ENCODE peak calls at places on chromosomes 16 and 17, in four cellular contexts. U, V, D and J are unnamed samples. For H3K36me3, the result is how much of the 10 kb centered on the place peaks cover.

GRCh38 chr16:75251280-75252048 is at the start of gene BCAR1:
- DNase-seq in U (peak), V (peak), D (peak), J (peak)

GRCh38 chr16:12426122-12426521 is 377.6 kb downstream of the CPPED1 start:
- DNase-seq in U (no peak), V (no peak), D (no peak), J (no peak)

GRCh38 chr16:14302399-14303181 is 231.5 kb downstream of the MRTFB start:
- DNase-seq in U (no peak), V (no peak), D (peak), J (no peak)

GRCh38 chr16:8552487-8553221 is 37.7 kb downstream of the TMEM114 start:
- DNase-seq in U (no peak), V (peak), D (no peak), J (no peak)

GRCh38 chr17:19647697-19648474 is 665 bp upstream of the ALDH3A2 start:
- DNase-seq in U (peak), V (peak), D (peak), J (peak)

GRCh38 chr16:69410285-69410990 is 14.0 kb upstream of the CYB5B start:
- DNase-seq in U (no peak), V (no peak), D (no peak), J (no peak)

GRCh38 chr16:80175011-80175410 is 365.8 kb upstream of the DYNLRB2 start:
- DNase-seq in U (no peak), V (no peak), D (no peak), J (no peak)

GRCh38 chr16:15970202-15970601 is 20.8 kb downstream of the ABCC1 start:
- DNase-seq in U (no peak), V (no peak), D (no peak), J (no peak)

GRCh38 chr16:57741660-57742191 is 6.2 kb downstream of the KATNB1 start:
- DNase-seq in U (peak), V (no peak), D (no peak), J (no peak)

GRCh38 chr17:20216853-20217252 is 207.7 kb downstream of the SPECC1 start:
- DNase-seq in U (no peak), V (no peak), D (no peak), J (no peak)

GRCh38 chr16:450800-451512 is 25.5 kb downstream of the RAB11FIP3 start:
- DNase-seq in U (no peak), V (no peak), D (no peak), J (no peak)

GRCh38 chr17:57484081-57484666 is 227.9 kb downstream of the MSI2 start:
- DNase-seq in U (no peak), V (no peak), D (no peak), J (no peak)

GRCh38 chr17:55056530-55056929 is 88.0 kb downstream of the STXBP4 start:
- DNase-seq in U (no peak), V (peak), D (no peak), J (no peak)

GRCh38 chr16:56207421-56207820 is 16.1 kb downstream of the GNAO1 start:
- DNase-seq in U (no peak), V (no peak), D (no peak), J (no peak)

GRCh38 chr17:32772453-32773025 is 104.4 kb downstream of the MYO1D start:
- DNase-seq in U (no peak), V (no peak), D (no peak), J (no peak)

GRCh38 chr16:87860553-87861299 is 8.6 kb downstream of the SLC7A5 start:
- DNase-seq in U (no peak), V (no peak), D (no peak), J (no peak)

GRCh38 chr17:2388705-2389099 is 12.2 kb downstream of the MNT start:
- DNase-seq in U (no peak), V (no peak), D (no peak), J (peak)

GRCh38 chr16:88902744-88903143 is 36.3 kb upstream of the PABPN1L start:
- DNase-seq in U (no peak), V (no peak), D (no peak), J (no peak)

GRCh38 chr17:74547736-74548135 is 1.8 kb upstream of the CD300C start:
- DNase-seq in U (no peak), V (no peak), D (no peak), J (no peak)

GRCh38 chr17:70230883-70231282 is 61.6 kb downstream of the KCNJ2 start:
- DNase-seq in U (no peak), V (no peak), D (no peak), J (no peak)

GRCh38 chr17:28889996-28890395 is 7.5 kb downstream of the FLOT2 start:
- DNase-seq in U (no peak), V (no peak), D (no peak), J (no peak)

GRCh38 chr17:67942810-67943209 is 53.5 kb downstream of the C17orf58 start:
- DNase-seq in U (no peak), V (no peak), D (no peak), J (no peak)

GRCh38 chr17:31523862-31524730 is 132.6 kb downstream of the RAB11FIP4 start:
- DNase-seq in U (no peak), V (no peak), D (no peak), J (no peak)

GRCh38 chr17:68094481-68095078 is 59.0 kb downstream of the KPNA2 start:
- DNase-seq in U (no peak), V (no peak), D (no peak), J (no peak)

GRCh38 chr16:12188674-12189249 is 212.2 kb downstream of the SNX29 start:
- DNase-seq in U (no peak), V (no peak), D (no peak), J (no peak)

GRCh38 chr17:31743767-31744166 is 115.3 kb downstream of the COPRS start:
- DNase-seq in U (no peak), V (no peak), D (peak), J (no peak)

GRCh38 chr17:55577011-55577586 is 65.8 kb upstream of the SMIM36 start:
- DNase-seq in U (peak), V (no peak), D (peak), J (peak)

GRCh38 chr17:49223517-49224197 is 6.9 kb downstream of the PHOSPHO1 start:
- DNase-seq in U (peak), V (peak), D (peak), J (peak)

GRCh38 chr16:677306-678190 is 2.1 kb downstream of the RHBDL1 start:
- DNase-seq in U (no peak), V (no peak), D (no peak), J (no peak)

GRCh38 chr16:4574919-4575705 is 19.0 kb downstream of the C16orf96 start:
- DNase-seq in U (no peak), V (peak), D (no peak), J (no peak)

GRCh38 chr16:21088646-21089538 is 61.8 kb downstream of the DNAH3 start:
- DNase-seq in U (no peak), V (no peak), D (no peak), J (no peak)

GRCh38 chr17:30218689-30219266 is 16.7 kb downstream of the SLC6A4 start:
- DNase-seq in U (no peak), V (no peak), D (no peak), J (no peak)

GRCh38 chr17:58088624-58089023 is 5.4 kb downstream of the DYNLL2 start:
- DNase-seq in U (no peak), V (no peak), D (no peak), J (no peak)

GRCh38 chr17:59914274-59914854 is 21.4 kb downstream of the RPS6KB1 start:
- DNase-seq in U (no peak), V (no peak), D (no peak), J (no peak)

GRCh38 chr17:39144414-39144813 is 7.0 kb downstream of the PLXDC1 start:
- DNase-seq in U (peak), V (peak), D (peak), J (peak)

GRCh38 chr17:79116575-79117368 is 42.1 kb downstream of the ENGASE start:
- DNase-seq in U (no peak), V (no peak), D (no peak), J (no peak)
- TF ChIP-seq CTCF in U (no peak), V (no peak), D (no peak), J (no peak)

GRCh38 chr16:81879625-81880024 is 100.5 kb downstream of the PLCG2 start:
- DNase-seq in U (no peak), V (no peak), D (no peak), J (no peak)
- H3K36me3 ChIP-seq in U (under half), V (under half), D (under half), J (under half)

GRCh38 chr17:7887038-7887481 is 1.5 kb upstream of the CHD3 start:
- DNase-seq in U (no peak), V (no peak), D (no peak), J (no peak)
- TF ChIP-seq CTCF in U (no peak), V (peak), D (no peak), J (no peak)

GRCh38 chr16:3220839-3221238 is 14.1 kb downstream of the ZNF200 start:
- DNase-seq in U (no peak), V (no peak), D (no peak), J (no peak)

GRCh38 chr16:3223913-3224515 is 10.9 kb downstream of the ZNF200 start:
- DNase-seq in U (no peak), V (no peak), D (no peak), J (no peak)
- H3K36me3 ChIP-seq in U (half or more), V (under half), D (under half), J (under half)

DNA sequence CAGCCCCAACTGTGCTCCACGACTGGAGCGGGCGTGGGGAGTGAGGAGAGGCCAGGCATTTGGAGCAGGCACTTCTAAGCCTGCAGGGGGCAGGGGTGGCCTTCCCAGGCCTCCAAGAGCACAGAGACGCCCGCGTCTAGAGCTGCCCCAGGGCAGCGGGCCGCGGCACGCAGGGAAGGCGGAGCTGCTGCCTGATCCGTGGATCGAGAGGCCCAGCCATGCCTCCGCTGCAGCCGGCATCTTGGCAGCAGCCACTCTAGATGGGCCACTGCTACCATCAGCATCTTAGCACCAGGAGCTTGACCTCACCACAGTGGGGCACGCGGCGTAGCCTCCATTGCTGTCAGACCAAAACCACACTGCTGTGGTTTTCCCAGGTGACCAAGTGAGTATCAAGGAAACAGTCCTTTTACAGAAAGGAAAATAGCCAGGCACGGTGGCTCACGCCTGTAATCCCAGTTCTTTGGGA is 20.4 kb upstream of the WDR45B start:
- DNase-seq in U (peak), V (peak), D (peak), J (peak)
- TF ChIP-seq CTCF in U (peak), V (peak), D (peak), J (peak)

GRCh38 chr17:1010086-1010450 is 13.1 kb downstream of the TIMM22 start:
- DNase-seq in U (no peak), V (no peak), D (no peak), J (no peak)
- H3K36me3 ChIP-seq in U (half or more), V (under half), D (under half), J (half or more)

GRCh38 chr16:67425581-67425980 is 5.3 kb upstream of the HSD11B2 start:
- DNase-seq in U (no peak), V (no peak), D (no peak), J (no peak)
- TF ChIP-seq CTCF in U (no peak), V (no peak), D (no peak), J (no peak)

GRCh38 chr16:10980811-10981210 is 36.4 kb downstream of the CLEC16A start:
- DNase-seq in U (no peak), V (no peak), D (no peak), J (no peak)
- H3K36me3 ChIP-seq in U (half or more), V (under half), D (under half), J (half or more)

GRCh38 chr16:82002831-82003230 is 8.4 kb downstream of the SDR42E1 start:
- DNase-seq in U (no peak), V (no peak), D (no peak), J (no peak)

GRCh38 chr16:81995651-81996050 is 15.6 kb downstream of the SDR42E1 start:
- DNase-seq in U (no peak), V (no peak), D (no peak), J (no peak)

GRCh38 chr16:81997738-81998137 is 13.5 kb downstream of the SDR42E1 start:
- DNase-seq in U (no peak), V (no peak), D (no peak), J (no peak)

GRCh38 chr16:81994485-81994884 is 16.8 kb downstream of the SDR42E1 start:
- DNase-seq in U (no peak), V (no peak), D (no peak), J (no peak)

DNA sequence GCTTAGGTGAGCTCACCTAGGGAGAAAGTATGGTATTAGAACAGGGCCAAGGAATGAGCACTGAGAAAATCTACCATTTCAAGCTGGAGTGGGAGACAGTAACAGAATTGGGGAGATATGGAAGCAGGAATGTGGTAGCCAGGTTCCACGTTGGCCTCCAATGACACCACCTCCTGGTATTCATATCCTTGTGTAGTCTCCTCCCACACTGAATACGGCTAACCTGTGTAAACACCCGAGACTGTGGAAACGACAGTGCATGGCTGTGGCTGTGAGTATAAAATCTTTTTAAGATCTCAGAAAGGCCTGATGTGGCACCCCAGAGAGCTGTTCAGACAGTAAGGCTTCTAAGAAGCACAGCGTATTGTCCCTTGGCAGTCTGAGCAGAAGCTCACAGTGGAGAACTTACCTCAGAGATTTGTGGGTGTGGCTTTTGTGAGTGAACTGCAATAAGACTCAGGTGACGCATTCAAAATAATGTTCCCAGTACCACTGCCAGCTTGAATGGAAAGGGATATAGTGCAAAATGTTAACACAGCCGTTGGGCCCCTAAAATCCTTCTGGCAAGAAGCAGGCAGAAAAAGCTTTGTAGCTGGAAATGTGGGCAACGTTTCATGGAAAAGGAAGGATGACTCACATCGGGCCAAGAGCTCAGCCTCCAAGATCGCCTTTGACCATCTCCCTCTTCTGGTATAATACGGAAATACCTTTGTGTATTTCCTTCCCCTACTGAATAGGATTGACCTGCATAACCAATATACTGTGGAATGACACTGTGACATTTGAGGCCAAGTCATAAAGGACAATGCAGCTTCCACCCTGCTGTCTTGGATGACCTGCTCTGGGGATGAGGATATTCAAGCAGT is 14.4 kb downstream of the SDR42E1 start:
- DNase-seq in U (no peak), V (no peak), D (no peak), J (no peak)
- TF ChIP-seq CTCF in U (no peak), V (no peak), D (no peak), J (no peak)

GRCh38 chr16:84059946-84060901 is 17.6 kb upstream of the SLC38A8 start:
- DNase-seq in U (no peak), V (no peak), D (no peak), J (no peak)
- H3K36me3 ChIP-seq in U (half or more), V (half or more), D (under half), J (under half)